ENCODE peak calls at places on chromosomes 1 and 21, in eight cellular contexts. F is pancreas, O is GM12865, L is stomach, A is dorsolateral prefrontal cortex, W is suprapubic skin, R is astrocyte of the spinal cord, B is astrocyte. H is an unnamed sample.

GRCh38 chr1:3471356-3472087 is 17.1 kb downstream of the ARHGEF16 start:
- DNase-seq in A (peak), R (peak), W (no peak), B (peak), O (no peak), L (no peak), F (no peak), H (no peak)

GRCh38 chr1:184975208-184975875 is 1.0 kb upstream of the NIBAN1 start:
- DNase-seq in B (no peak), L (peak), W (no peak), F (no peak), A (no peak), R (no peak), O (no peak), H (no peak)

GRCh38 chr1:87953732-87954344 is 625.2 kb downstream of the LMO4 start:
- DNase-seq in O (peak), W (no peak), F (peak), R (peak), L (peak), A (peak), B (peak), H (no peak)

GRCh38 chr1:32273389-32274208 is 18.3 kb upstream of the HDAC1 start:
- DNase-seq in A (no peak), F (no peak), O (no peak), B (no peak), W (no peak), R (no peak), L (peak), H (no peak)

GRCh38 chr1:240804475-240804874 is 192.5 kb upstream of the GREM2 start:
- DNase-seq in F (no peak), W (no peak), L (no peak), B (peak), A (no peak), O (no peak), R (peak), H (no peak)

GRCh38 chr1:8217011-8217711 is 100.8 kb upstream of the SLC45A1 start:
- DNase-seq in R (no peak), L (peak), F (peak), O (peak), W (no peak), B (no peak), A (peak), H (no peak)

GRCh38 chr1:40842201-40842600 is 20.0 kb downstream of the CITED4 start:
- DNase-seq in R (no peak), A (no peak), L (no peak), F (no peak), B (no peak), O (no peak), W (no peak), H (no peak)

GRCh38 chr1:208431721-208432120 is 187.5 kb upstream of the PLXNA2 start:
- DNase-seq in W (no peak), F (no peak), B (peak), R (peak), L (no peak), O (no peak), A (no peak), H (no peak)

GRCh38 chr1:206608108-206608698 is 4.1 kb downstream of the EIF2D start:
- DNase-seq in L (peak), O (peak), R (peak), A (no peak), B (no peak), F (peak), W (no peak), H (no peak)

GRCh38 chr1:156124557-156125483 is 10.3 kb downstream of the LMNA start:
- DNase-seq in W (peak), L (no peak), R (no peak), F (no peak), B (no peak), A (no peak), O (peak), H (no peak)

GRCh38 chr1:215768303-215768702 is 201.2 kb downstream of the KCTD3 start:
- DNase-seq in R (no peak), W (no peak), F (no peak), B (no peak), O (no peak), L (no peak), A (no peak), H (no peak)

GRCh38 chr1:24992124-24992760 is 62.2 kb upstream of the RUNX3 start:
- DNase-seq in F (no peak), O (no peak), L (no peak), R (no peak), B (no peak), W (no peak), A (no peak), H (no peak)

GRCh38 chr1:119093721-119094120 is 46.7 kb downstream of the WARS2 start:
- DNase-seq in R (no peak), A (no peak), O (no peak), F (no peak), L (no peak), W (no peak), B (peak), H (no peak)

GRCh38 chr21:36699546-36700294 is 805 bp downstream of the SIM2 start:
- DNase-seq in O (no peak), B (no peak), R (no peak), A (no peak), L (no peak), W (no peak), F (no peak), H (no peak)

GRCh38 chr1:232627645-232628334 is 2.1 kb downstream of the SIPA1L2 start:
- DNase-seq in A (no peak), O (peak), W (no peak), F (no peak), B (peak), R (peak), L (no peak), H (no peak)

GRCh38 chr1:221667504-221667903 is 74.4 kb downstream of the DUSP10 start:
- DNase-seq in B (peak), R (peak), F (no peak), W (no peak), L (no peak), A (no peak), O (peak), H (no peak)

GRCh38 chr1:162159515-162159914 is 90.0 kb downstream of the NOS1AP start:
- DNase-seq in F (peak), R (no peak), B (no peak), W (no peak), O (no peak), A (no peak), L (peak), H (no peak)

GRCh38 chr1:17700981-17701870 is 53.9 kb upstream of the ACTL8 start:
- DNase-seq in O (no peak), L (no peak), A (no peak), B (no peak), F (no peak), R (no peak), W (no peak), H (no peak)

GRCh38 chr1:55369474-55369873 is 154.3 kb upstream of the USP24 start:
- DNase-seq in L (no peak), B (peak), F (no peak), W (no peak), A (no peak), O (no peak), R (peak), H (no peak)

GRCh38 chr1:53967409-53968124 is 21.4 kb downstream of the LRRC42 start:
- DNase-seq in L (no peak), R (no peak), B (no peak), F (no peak), W (no peak), O (no peak), A (no peak), H (no peak)

DNA sequence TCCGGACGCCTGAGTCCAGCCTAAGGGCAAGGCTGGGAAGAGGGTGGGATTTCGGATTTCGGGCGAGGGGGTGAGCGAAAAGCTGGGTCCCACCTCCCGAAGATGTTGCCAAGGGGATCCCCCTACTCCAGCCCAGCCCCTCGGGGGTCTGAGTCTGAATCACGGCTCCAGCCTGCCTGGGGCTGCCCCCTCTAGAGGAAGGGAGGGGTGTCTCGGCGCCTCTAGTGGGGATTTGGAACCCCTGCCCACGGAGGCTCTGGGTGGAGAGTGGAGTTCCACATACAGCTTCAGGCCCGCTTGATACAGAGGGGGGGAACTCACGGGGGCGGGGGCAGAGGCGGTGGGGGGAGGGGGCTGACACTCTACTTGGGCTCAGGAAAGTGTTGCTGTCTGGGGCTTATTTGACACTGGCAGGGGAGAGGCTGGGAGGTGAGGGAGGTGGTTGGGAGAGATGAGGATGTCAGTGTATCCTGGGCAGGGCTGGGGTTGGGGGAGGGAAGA is 686 bp downstream of the KIRREL1 start:
- DNase-seq in L (no peak), R (no peak), B (no peak), A (no peak), W (peak), O (no peak), F (no peak), H (no peak)
- TF ChIP-seq CTCF in L (peak), R (peak), B (no peak), A (no peak), W (no peak), O (no peak), F (no peak), H (peak)

GRCh38 chr1:14437410-14437913 is 161.0 kb upstream of the KAZN start:
- DNase-seq in L (no peak), O (no peak), F (no peak), R (no peak), W (no peak), B (no peak), A (no peak), H (no peak)

GRCh38 chr1:14438127-14438769 is 160.2 kb upstream of the KAZN start:
- DNase-seq in F (no peak), O (no peak), A (no peak), R (no peak), B (no peak), L (no peak), W (no peak), H (no peak)

GRCh38 chr1:14440166-14440565 is 158.3 kb upstream of the KAZN start:
- DNase-seq in A (no peak), R (no peak), O (no peak), L (no peak), W (no peak), B (no peak), F (no peak), H (no peak)

GRCh38 chr1:14439015-14439414 is 159.5 kb upstream of the KAZN start:
- DNase-seq in O (no peak), R (no peak), L (no peak), B (peak), F (no peak), A (no peak), W (no peak), H (no peak)

DNA sequence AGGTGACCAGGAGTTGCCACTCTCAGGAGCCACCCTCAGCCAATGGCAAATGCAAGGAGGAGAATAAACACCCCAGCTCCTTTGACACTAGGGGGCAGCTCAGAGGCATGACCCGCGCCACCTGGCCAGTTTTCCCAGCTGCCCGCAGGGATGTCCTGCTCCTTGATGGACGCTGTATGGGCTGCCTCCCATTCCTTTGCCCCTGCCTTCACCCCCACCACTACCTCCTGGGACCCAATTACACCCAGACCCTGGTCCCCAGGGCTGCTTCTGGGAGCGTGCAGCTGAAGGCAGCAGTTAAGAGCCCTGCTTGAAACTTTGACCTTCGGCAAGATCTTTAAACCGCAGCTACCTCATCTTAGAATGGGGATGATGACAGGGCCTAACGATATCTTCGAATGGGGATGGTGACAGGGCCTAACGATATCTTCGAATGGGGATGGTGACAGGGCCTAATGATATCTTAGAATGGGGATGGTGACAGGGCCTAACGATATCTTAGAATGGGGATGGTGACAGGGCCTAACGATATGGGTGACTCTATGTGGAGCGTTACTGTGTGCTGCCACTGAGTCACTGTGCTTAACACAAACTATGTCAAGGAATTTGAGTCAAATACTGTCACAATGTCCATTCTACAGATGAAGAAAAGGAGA is 163.0 kb upstream of the KAZN start:
- DNase-seq in W (no peak), B (no peak), L (no peak), R (no peak), A (no peak), F (peak), O (no peak), H (no peak)
- TF ChIP-seq CTCF in W (no peak), B (no peak), L (no peak), R (peak), A (no peak), F (no peak), O (peak), H (peak)

GRCh38 chr1:1273152-1273534 is 511 bp downstream of the UBE2J2 start:
- DNase-seq in L (no peak), A (no peak), W (peak), R (no peak), F (no peak), O (no peak), B (no peak), H (no peak)
- TF ChIP-seq CTCF in L (no peak), A (no peak), W (no peak), R (no peak), F (no peak), O (no peak), B (no peak), H (no peak)

GRCh38 chr1:174839211-174839610 is 160.5 kb upstream of the CACYBP start:
- DNase-seq in F (no peak), R (peak), B (peak), W (no peak), L (no peak), O (no peak), A (no peak), H (no peak)
- TF ChIP-seq CTCF in F (no peak), R (no peak), B (no peak), W (no peak), L (no peak), O (no peak), A (no peak), H (no peak)

GRCh38 chr1:2459757-2460156 is 16.3 kb upstream of the PLCH2 start:
- DNase-seq in B (peak), A (peak), L (peak), O (no peak), F (no peak), W (no peak), R (peak), H (no peak)
- TF ChIP-seq CTCF in B (peak), A (peak), L (no peak), O (no peak), F (no peak), W (no peak), R (peak), H (no peak)

DNA sequence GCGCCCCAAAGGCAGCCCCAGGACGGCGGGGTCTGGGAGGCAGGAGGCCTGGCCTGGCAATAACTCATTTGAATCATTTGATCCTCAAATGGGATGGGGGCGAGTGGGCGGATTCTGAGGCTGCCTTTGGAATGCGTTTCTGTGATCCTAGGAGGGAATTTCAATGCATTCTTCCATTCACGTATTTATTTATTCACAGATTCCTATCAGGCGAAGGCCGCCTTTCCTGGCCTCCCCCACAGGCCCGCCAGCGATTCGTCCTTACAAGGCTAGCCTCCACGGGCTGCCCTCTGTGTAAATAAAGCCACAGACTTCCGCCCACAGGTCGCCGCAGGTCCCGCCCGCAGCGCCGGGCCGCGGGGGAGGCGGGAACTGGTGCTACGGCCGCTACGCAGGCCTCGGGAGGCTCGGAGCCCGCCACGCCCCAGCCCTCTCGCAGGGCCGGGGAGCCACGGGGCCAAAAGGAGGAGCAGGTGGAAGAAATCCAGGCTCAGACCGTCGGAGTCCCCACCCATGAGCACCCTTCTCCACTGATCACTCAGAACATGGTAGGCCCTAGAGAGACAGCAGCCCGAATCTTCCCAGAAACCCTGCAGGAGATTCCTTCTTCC is 31.3 kb upstream of the JUN start:
- DNase-seq in R (peak), F (peak), W (peak), O (peak), L (peak), A (peak), B (peak), H (peak)
- TF ChIP-seq CTCF in R (no peak), F (no peak), W (no peak), O (no peak), L (peak), A (no peak), B (no peak), H (no peak)

DNA sequence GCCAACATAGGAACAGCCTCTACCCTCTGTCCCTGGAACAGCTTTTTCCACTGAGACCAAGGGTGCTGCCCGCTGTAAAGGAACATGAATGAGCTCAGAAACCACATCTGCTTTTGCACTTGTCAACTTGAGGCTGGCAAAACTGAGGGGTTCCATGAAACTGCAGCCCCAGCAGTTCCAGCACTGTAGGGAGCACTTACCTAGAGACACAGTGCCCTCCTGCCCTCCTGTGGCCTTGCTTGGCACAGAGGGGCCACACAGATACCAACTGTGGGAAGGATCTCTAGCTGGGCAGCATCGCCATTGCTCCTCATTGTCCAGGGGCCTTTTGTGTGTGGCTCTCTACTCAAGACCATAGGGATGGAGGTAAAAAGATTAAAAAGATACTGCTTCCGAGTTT is 51.6 kb downstream of the ITPKB start:
- DNase-seq in A (no peak), F (no peak), R (no peak), B (no peak), L (no peak), W (no peak), O (no peak), H (no peak)
- TF ChIP-seq CTCF in A (peak), F (no peak), R (no peak), B (no peak), L (no peak), W (peak), O (peak), H (no peak)

GRCh38 chr1:181918893-181919728 is 142.4 kb downstream of the ZNF648 start:
- DNase-seq in W (no peak), L (no peak), A (no peak), O (no peak), R (no peak), F (no peak), B (no peak), H (no peak)

GRCh38 chr1:181919729-181919991 is 141.9 kb downstream of the ZNF648 start:
- DNase-seq in L (no peak), W (no peak), F (no peak), B (no peak), O (no peak), R (no peak), A (no peak), H (no peak)
- TF ChIP-seq CTCF in L (no peak), W (no peak), F (no peak), B (no peak), O (no peak), R (no peak), A (no peak), H (peak)

GRCh38 chr1:1778827-1779675 is 781 bp upstream of the NADK start:
- DNase-seq in L (peak), R (no peak), B (no peak), A (no peak), W (peak), O (peak), F (peak), H (no peak)
- TF ChIP-seq CTCF in L (no peak), R (peak), B (no peak), A (no peak), W (no peak), O (peak), F (no peak), H (peak)